ENCODE peak calls at places on chromosomes 3 and 15, in six cellular contexts. C is fibroblast of the conjunctiva; O is stimulated activated CD4-positive, alpha-beta T cell treated with anti-CD3 and anti-CD28 coated beads, Interleukin-2, amount 100 ng/mL, for 24 hours; M is HS-5; W is NCI-H187 treated with DMSO at 0.1 percent for 48 hours; K is adipocyte. Z is an unnamed sample.

GRCh38 chr15:101489236-101489632 is 273 bp downstream of the PCSK6 start:
- DNase-seq in C (no peak), O (peak), M (no peak), W (no peak), K (peak), Z (no peak)

GRCh38 chr15:84755736-84756527 is 7.5 kb downstream of the ZNF592 start:
- DNase-seq in C (no peak), O (no peak), M (no peak), W (no peak), K (no peak), Z (no peak)

GRCh38 chr15:63019539-63020109 is 22.9 kb upstream of the TPM1 start:
- DNase-seq in C (peak), O (no peak), M (peak), W (no peak), K (peak), Z (no peak)

GRCh38 chr3:16211176-16211904 is 36.9 kb downstream of the GALNT15 start:
- DNase-seq in C (no peak), O (no peak), M (no peak), W (no peak), K (no peak), Z (no peak)

GRCh38 chr3:9098716-9099675 is 135.7 kb upstream of the RAD18 start:
- DNase-seq in C (no peak), O (no peak), M (no peak), W (no peak), K (no peak), Z (no peak)

GRCh38 chr3:66162766-66163165 is 58.0 kb upstream of the SLC25A26 start:
- DNase-seq in C (no peak), O (no peak), M (no peak), W (no peak), K (no peak), Z (no peak)

GRCh38 chr15:100383302-100384107 is 41.7 kb upstream of the ADAMTS17 start:
- DNase-seq in C (no peak), O (peak), M (no peak), W (no peak), K (peak), Z (no peak)

GRCh38 chr3:130897316-130897715 is 3.4 kb downstream of the ATP2C1 start:
- DNase-seq in C (no peak), O (no peak), M (no peak), W (no peak), K (no peak), Z (no peak)

GRCh38 chr15:48898083-48898482 is 20.1 kb downstream of the EID1 start:
- DNase-seq in C (no peak), O (no peak), M (no peak), W (no peak), K (no peak), Z (no peak)

GRCh38 chr3:17645074-17645698 is 97.2 kb downstream of the TBC1D5 start:
- DNase-seq in C (peak), O (no peak), M (no peak), W (no peak), K (peak), Z (no peak)

GRCh38 chr3:128489860-128490649 is 2.9 kb downstream of the GATA2 start:
- DNase-seq in C (no peak), O (no peak), M (no peak), W (no peak), K (peak), Z (peak)

GRCh38 chr3:189902230-189903186 is 218.2 kb downstream of the P3H2 start:
- DNase-seq in C (no peak), O (no peak), M (no peak), W (no peak), K (no peak), Z (no peak)

GRCh38 chr15:90931737-90932659 is at the start of gene HDDC3:
- DNase-seq in C (peak), O (peak), M (no peak), W (peak), K (peak), Z (peak)

GRCh38 chr3:78221300-78221699 is 1181.4 kb downstream of the ROBO2 start:
- DNase-seq in C (no peak), O (no peak), M (no peak), W (no peak), K (no peak), Z (no peak)

GRCh38 chr3:30760040-30760439 is 134.4 kb downstream of the GADL1 start:
- DNase-seq in C (no peak), O (no peak), M (no peak), W (no peak), K (no peak), Z (no peak)

GRCh38 chr15:69906256-69907185 is 191.2 kb downstream of the TLE3 start:
- DNase-seq in C (no peak), O (no peak), M (no peak), W (no peak), K (peak), Z (no peak)

GRCh38 chr3:8348076-8348475 is 153.5 kb upstream of the LMCD1 start:
- DNase-seq in C (no peak), O (no peak), M (no peak), W (no peak), K (no peak), Z (no peak)

GRCh38 chr3:100155105-100155504 is 40.8 kb upstream of the FILIP1L start:
- DNase-seq in C (peak), O (no peak), M (peak), W (no peak), K (peak), Z (no peak)

GRCh38 chr3:164608554-164609276 is 469.6 kb downstream of the SI start:
- DNase-seq in C (no peak), O (no peak), M (no peak), W (no peak), K (peak), Z (no peak)

GRCh38 chr15:59532770-59533379 is 78.7 kb upstream of the GCNT3 start:
- DNase-seq in C (peak), O (peak), M (peak), W (no peak), K (peak), Z (peak)

GRCh38 chr3:171245796-171246453 is 214.3 kb downstream of the TNIK start:
- DNase-seq in C (no peak), O (no peak), M (no peak), W (no peak), K (no peak), Z (no peak)

GRCh38 chr15:39127925-39128617 is 452.8 kb upstream of the THBS1 start:
- DNase-seq in C (no peak), O (no peak), M (peak), W (no peak), K (peak), Z (no peak)

GRCh38 chr15:77863491-77864105 is 213.9 kb downstream of the TBC1D2B start:
- DNase-seq in C (no peak), O (no peak), M (no peak), W (no peak), K (no peak), Z (no peak)

GRCh38 chr15:101641894-101642293 is 10.3 kb downstream of the TM2D3 start:
- DNase-seq in C (no peak), O (no peak), M (no peak), W (no peak), K (no peak), Z (no peak)

GRCh38 chr15:67125589-67126502 is 60.4 kb downstream of the SMAD3 start:
- DNase-seq in C (peak), O (no peak), M (peak), W (no peak), K (peak), Z (peak)

GRCh38 chr15:38253448-38253847 is 812 bp downstream of the SPRED1 start:
- DNase-seq in C (peak), O (peak), M (no peak), W (no peak), K (peak), Z (no peak)

GRCh38 chr15:40310001-40310959 is 2.5 kb upstream of the PLCB2 start:
- DNase-seq in C (no peak), O (peak), M (no peak), W (no peak), K (peak), Z (peak)

GRCh38 chr3:49665822-49666519 is 8.2 kb upstream of the APEH start:
- DNase-seq in C (no peak), O (no peak), M (no peak), W (no peak), K (no peak), Z (no peak)

GRCh38 chr3:105274958-105275357 is 91.8 kb upstream of the ALCAM start:
- DNase-seq in C (peak), O (no peak), M (peak), W (no peak), K (peak), Z (no peak)

GRCh38 chr3:109804697-109805096 is 467.4 kb upstream of the DPPA4 start:
- DNase-seq in C (no peak), O (no peak), M (no peak), W (no peak), K (no peak), Z (no peak)

GRCh38 chr3:24829011-24829581 is 334.4 kb upstream of the THRB start:
- DNase-seq in C (no peak), O (peak), M (no peak), W (no peak), K (peak), Z (peak)

GRCh38 chr3:4898454-4899313 is 80.6 kb upstream of the BHLHE40 start:
- DNase-seq in C (no peak), O (no peak), M (peak), W (no peak), K (no peak), Z (no peak)

Z was measured in left cardiac atrium.